ENCODE peak calls at places on chromosome 4, in five cellular contexts. One of them, this sample, is unnamed.

GRCh38 chr4:153205028-153205648 is 895 bp downstream of the TRIM2 start:
- DNase-seq in OCI-LY7: no peak
- DNase-seq in cardiac muscle cell: no peak
- DNase-seq in cardiac fibroblast: no peak
- DNase-seq in CD8-positive, alpha-beta T cell: peak
- DNase-seq in this sample: no peak

GRCh38 chr4:157075811-157076577 is at the start of gene GLRB:
- DNase-seq in OCI-LY7: no peak
- DNase-seq in cardiac muscle cell: peak
- DNase-seq in cardiac fibroblast: peak
- DNase-seq in CD8-positive, alpha-beta T cell: no peak
- DNase-seq in this sample: no peak

GRCh38 chr4:5460106-5460801 is 248.1 kb downstream of the EVC2 start:
- DNase-seq in OCI-LY7: peak
- DNase-seq in cardiac muscle cell: peak
- DNase-seq in cardiac fibroblast: peak
- DNase-seq in CD8-positive, alpha-beta T cell: no peak
- DNase-seq in this sample: no peak

GRCh38 chr4:127203561-127204260 is 429.0 kb upstream of the INTU start:
- DNase-seq in OCI-LY7: no peak
- DNase-seq in cardiac muscle cell: peak
- DNase-seq in cardiac fibroblast: no peak
- DNase-seq in CD8-positive, alpha-beta T cell: no peak
- DNase-seq in this sample: peak

GRCh38 chr4:181308476-181309170 is 934.6 kb upstream of the TENM3 start:
- DNase-seq in OCI-LY7: no peak
- DNase-seq in cardiac muscle cell: no peak
- DNase-seq in cardiac fibroblast: no peak
- DNase-seq in CD8-positive, alpha-beta T cell: no peak
- DNase-seq in this sample: no peak

GRCh38 chr4:84956014-84956413 is 10.5 kb downstream of the WDFY3 start:
- DNase-seq in OCI-LY7: no peak
- DNase-seq in cardiac muscle cell: no peak
- DNase-seq in cardiac fibroblast: no peak
- DNase-seq in CD8-positive, alpha-beta T cell: no peak
- DNase-seq in this sample: no peak

GRCh38 chr4:159487284-159487747 is 384.4 kb downstream of the RAPGEF2 start:
- DNase-seq in OCI-LY7: peak
- DNase-seq in cardiac muscle cell: peak
- DNase-seq in cardiac fibroblast: peak
- DNase-seq in CD8-positive, alpha-beta T cell: no peak
- DNase-seq in this sample: peak

GRCh38 chr4:119729815-119730643 is 101.4 kb upstream of the PDE5A start:
- DNase-seq in OCI-LY7: no peak
- DNase-seq in cardiac muscle cell: peak
- DNase-seq in cardiac fibroblast: peak
- DNase-seq in CD8-positive, alpha-beta T cell: no peak
- DNase-seq in this sample: peak

GRCh38 chr4:184437988-184438774 is 36.2 kb downstream of the IRF2 start:
- DNase-seq in OCI-LY7: peak
- DNase-seq in cardiac muscle cell: no peak
- DNase-seq in cardiac fibroblast: no peak
- DNase-seq in CD8-positive, alpha-beta T cell: no peak
- DNase-seq in this sample: no peak

GRCh38 chr4:8052160-8052691 is 106.4 kb downstream of the ABLIM2 start:
- DNase-seq in OCI-LY7: no peak
- DNase-seq in cardiac muscle cell: no peak
- DNase-seq in cardiac fibroblast: no peak
- DNase-seq in CD8-positive, alpha-beta T cell: no peak
- DNase-seq in this sample: no peak

GRCh38 chr4:8048856-8049686 is 109.4 kb upstream of the AFAP1 start:
- DNase-seq in OCI-LY7: no peak
- DNase-seq in cardiac muscle cell: no peak
- DNase-seq in cardiac fibroblast: no peak
- DNase-seq in CD8-positive, alpha-beta T cell: no peak
- DNase-seq in this sample: no peak

GRCh38 chr4:8051644-8052043 is 107.0 kb downstream of the ABLIM2 start:
- DNase-seq in OCI-LY7: no peak
- DNase-seq in cardiac muscle cell: no peak
- DNase-seq in cardiac fibroblast: no peak
- DNase-seq in CD8-positive, alpha-beta T cell: no peak
- DNase-seq in this sample: no peak

GRCh38 chr4:8050555-8051206 is 107.9 kb downstream of the ABLIM2 start:
- DNase-seq in OCI-LY7: no peak
- DNase-seq in cardiac muscle cell: peak
- DNase-seq in cardiac fibroblast: peak
- DNase-seq in CD8-positive, alpha-beta T cell: no peak
- DNase-seq in this sample: no peak

GRCh38 chr4:8050180-8050554 is 108.4 kb downstream of the ABLIM2 start:
- DNase-seq in OCI-LY7: no peak
- DNase-seq in cardiac muscle cell: no peak
- DNase-seq in cardiac fibroblast: no peak
- DNase-seq in CD8-positive, alpha-beta T cell: no peak
- DNase-seq in this sample: no peak
- H3K4me3 ChIP-seq in OCI-LY7: no peak
- H3K4me3 ChIP-seq in cardiac muscle cell: no peak
- H3K4me3 ChIP-seq in cardiac fibroblast: no peak
- H3K4me3 ChIP-seq in CD8-positive, alpha-beta T cell: no peak
- H3K4me3 ChIP-seq in this sample: no peak

GRCh38 chr4:183362916-183363542 is 40.8 kb upstream of the CLDN24 start:
- DNase-seq in OCI-LY7: no peak
- DNase-seq in cardiac muscle cell: peak
- DNase-seq in cardiac fibroblast: peak
- DNase-seq in CD8-positive, alpha-beta T cell: no peak
- DNase-seq in this sample: no peak
- TF ChIP-seq CTCF in OCI-LY7: no peak
- TF ChIP-seq CTCF in cardiac muscle cell: peak
- TF ChIP-seq CTCF in cardiac fibroblast: peak
- TF ChIP-seq CTCF in CD8-positive, alpha-beta T cell: no peak
- TF ChIP-seq CTCF in this sample: peak

GRCh38 chr4:177229331-177229730 is 80.3 kb upstream of the NEIL3 start:
- DNase-seq in OCI-LY7: no peak
- DNase-seq in cardiac muscle cell: peak
- DNase-seq in cardiac fibroblast: peak
- DNase-seq in CD8-positive, alpha-beta T cell: no peak
- DNase-seq in this sample: no peak
- H3K4me3 ChIP-seq in OCI-LY7: no peak
- H3K4me3 ChIP-seq in cardiac muscle cell: no peak
- H3K4me3 ChIP-seq in cardiac fibroblast: peak
- H3K4me3 ChIP-seq in CD8-positive, alpha-beta T cell: peak
- H3K4me3 ChIP-seq in this sample: peak

GRCh38 chr4:114378306-114378903 is 220.2 kb upstream of the UGT8 start:
- DNase-seq in OCI-LY7: no peak
- DNase-seq in cardiac muscle cell: peak
- DNase-seq in cardiac fibroblast: peak
- DNase-seq in CD8-positive, alpha-beta T cell: no peak
- DNase-seq in this sample: peak
- TF ChIP-seq CTCF in OCI-LY7: peak
- TF ChIP-seq CTCF in cardiac muscle cell: peak
- TF ChIP-seq CTCF in cardiac fibroblast: peak
- TF ChIP-seq CTCF in CD8-positive, alpha-beta T cell: no peak
- TF ChIP-seq CTCF in this sample: peak

GRCh38 chr4:76210502-76210901 is 3.1 kb downstream of the SCARB2 start:
- DNase-seq in OCI-LY7: no peak
- DNase-seq in cardiac muscle cell: no peak
- DNase-seq in cardiac fibroblast: no peak
- DNase-seq in CD8-positive, alpha-beta T cell: no peak
- DNase-seq in this sample: no peak

GRCh38 chr4:76212301-76212700 is 1.3 kb downstream of the SCARB2 start:
- DNase-seq in OCI-LY7: no peak
- DNase-seq in cardiac muscle cell: no peak
- DNase-seq in cardiac fibroblast: no peak
- DNase-seq in CD8-positive, alpha-beta T cell: no peak
- DNase-seq in this sample: no peak

GRCh38 chr4:76212851-76213414 is 691 bp downstream of the SCARB2 start:
- DNase-seq in OCI-LY7: no peak
- DNase-seq in cardiac muscle cell: peak
- DNase-seq in cardiac fibroblast: peak
- DNase-seq in CD8-positive, alpha-beta T cell: peak
- DNase-seq in this sample: no peak

GRCh38 chr4:76213415-76214268 is at the start of gene SCARB2:
- DNase-seq in OCI-LY7: no peak
- DNase-seq in cardiac muscle cell: peak
- DNase-seq in cardiac fibroblast: peak
- DNase-seq in CD8-positive, alpha-beta T cell: peak
- DNase-seq in this sample: peak

GRCh38 chr4:76211769-76212168 is 1.9 kb downstream of the SCARB2 start:
- DNase-seq in OCI-LY7: no peak
- DNase-seq in cardiac muscle cell: no peak
- DNase-seq in cardiac fibroblast: no peak
- DNase-seq in CD8-positive, alpha-beta T cell: no peak
- DNase-seq in this sample: no peak
- H3K4me3 ChIP-seq in OCI-LY7: no peak
- H3K4me3 ChIP-seq in cardiac muscle cell: peak
- H3K4me3 ChIP-seq in cardiac fibroblast: peak
- H3K4me3 ChIP-seq in CD8-positive, alpha-beta T cell: no peak
- H3K4me3 ChIP-seq in this sample: peak

GRCh38 chr4:121696140-121696640 is 590 bp downstream of the ANXA5 start:
- DNase-seq in OCI-LY7: peak
- DNase-seq in cardiac muscle cell: peak
- DNase-seq in cardiac fibroblast: peak
- DNase-seq in CD8-positive, alpha-beta T cell: peak
- DNase-seq in this sample: peak
- TF ChIP-seq CTCF in OCI-LY7: no peak
- TF ChIP-seq CTCF in cardiac muscle cell: peak
- TF ChIP-seq CTCF in cardiac fibroblast: no peak
- TF ChIP-seq CTCF in CD8-positive, alpha-beta T cell: no peak
- TF ChIP-seq CTCF in this sample: peak